ENCODE peak calls at places on chromosome 1, in ten cellular contexts. One of them, this sample, is unnamed.

GRCh38 chr1:183033205-183033604 is 10.0 kb downstream of the LAMC1 start:
- DNase-seq in choroid plexus epithelial cell: no peak
- DNase-seq in H9: no peak
- DNase-seq in kidney: no peak
- DNase-seq in transverse colon: no peak
- DNase-seq in omental fat pad: no peak
- DNase-seq in Peyer's patch: no peak
- DNase-seq in GM12865: peak
- DNase-seq in mesothelial cell of epicardium: no peak
- DNase-seq in GM13977: no peak
- DNase-seq in this sample: peak

GRCh38 chr1:46413596-46413985 is 19.5 kb downstream of the FAAH start:
- DNase-seq in choroid plexus epithelial cell: peak
- DNase-seq in H9: peak
- DNase-seq in kidney: peak
- DNase-seq in transverse colon: no peak
- DNase-seq in omental fat pad: no peak
- DNase-seq in Peyer's patch: no peak
- DNase-seq in GM12865: peak
- DNase-seq in mesothelial cell of epicardium: no peak
- DNase-seq in GM13977: peak
- DNase-seq in this sample: peak

GRCh38 chr1:42044346-42044745 is 108.9 kb upstream of the GUCA2B start:
- DNase-seq in choroid plexus epithelial cell: no peak
- DNase-seq in H9: no peak
- DNase-seq in kidney: no peak
- DNase-seq in transverse colon: no peak
- DNase-seq in omental fat pad: no peak
- DNase-seq in Peyer's patch: no peak
- DNase-seq in GM12865: no peak
- DNase-seq in mesothelial cell of epicardium: no peak
- DNase-seq in GM13977: no peak
- DNase-seq in this sample: no peak

GRCh38 chr1:91026777-91027176 is 4.9 kb upstream of the ZNF644 start:
- DNase-seq in choroid plexus epithelial cell: peak
- DNase-seq in H9: no peak
- DNase-seq in kidney: no peak
- DNase-seq in transverse colon: no peak
- DNase-seq in omental fat pad: no peak
- DNase-seq in Peyer's patch: no peak
- DNase-seq in GM12865: no peak
- DNase-seq in mesothelial cell of epicardium: no peak
- DNase-seq in GM13977: no peak
- DNase-seq in this sample: no peak

GRCh38 chr1:100988121-100988520 is 37.5 kb downstream of the DPH5 start:
- DNase-seq in choroid plexus epithelial cell: peak
- DNase-seq in H9: no peak
- DNase-seq in kidney: no peak
- DNase-seq in transverse colon: no peak
- DNase-seq in omental fat pad: no peak
- DNase-seq in Peyer's patch: no peak
- DNase-seq in GM12865: no peak
- DNase-seq in mesothelial cell of epicardium: no peak
- DNase-seq in GM13977: no peak
- DNase-seq in this sample: no peak

GRCh38 chr1:90133133-90133532 is 138.2 kb downstream of the ZNF326 start:
- DNase-seq in choroid plexus epithelial cell: peak
- DNase-seq in H9: peak
- DNase-seq in kidney: no peak
- DNase-seq in transverse colon: peak
- DNase-seq in omental fat pad: no peak
- DNase-seq in Peyer's patch: no peak
- DNase-seq in GM12865: peak
- DNase-seq in mesothelial cell of epicardium: no peak
- DNase-seq in GM13977: peak
- DNase-seq in this sample: peak

GRCh38 chr1:218705911-218706893 is 361.1 kb downstream of the TGFB2 start:
- DNase-seq in choroid plexus epithelial cell: peak
- DNase-seq in H9: no peak
- DNase-seq in kidney: no peak
- DNase-seq in transverse colon: no peak
- DNase-seq in omental fat pad: no peak
- DNase-seq in Peyer's patch: no peak
- DNase-seq in GM12865: no peak
- DNase-seq in mesothelial cell of epicardium: no peak
- DNase-seq in GM13977: no peak
- DNase-seq in this sample: no peak

GRCh38 chr1:23562138-23562819 is 3.0 kb upstream of the ID3 start:
- DNase-seq in choroid plexus epithelial cell: peak
- DNase-seq in H9: peak
- DNase-seq in kidney: peak
- DNase-seq in transverse colon: peak
- DNase-seq in omental fat pad: peak
- DNase-seq in Peyer's patch: peak
- DNase-seq in GM12865: peak
- DNase-seq in mesothelial cell of epicardium: peak
- DNase-seq in GM13977: peak
- DNase-seq in this sample: peak

GRCh38 chr1:205575294-205575885 is 56.4 kb downstream of the ELK4 start:
- DNase-seq in choroid plexus epithelial cell: no peak
- DNase-seq in H9: no peak
- DNase-seq in kidney: no peak
- DNase-seq in transverse colon: peak
- DNase-seq in omental fat pad: no peak
- DNase-seq in Peyer's patch: peak
- DNase-seq in GM12865: no peak
- DNase-seq in mesothelial cell of epicardium: no peak
- DNase-seq in GM13977: no peak
- DNase-seq in this sample: no peak

GRCh38 chr1:88075813-88076212 is 608.3 kb upstream of the PKN2 start:
- DNase-seq in choroid plexus epithelial cell: no peak
- DNase-seq in H9: no peak
- DNase-seq in kidney: no peak
- DNase-seq in transverse colon: no peak
- DNase-seq in omental fat pad: no peak
- DNase-seq in Peyer's patch: no peak
- DNase-seq in GM12865: no peak
- DNase-seq in mesothelial cell of epicardium: no peak
- DNase-seq in GM13977: no peak
- DNase-seq in this sample: no peak

GRCh38 chr1:112322018-112322417 is 74.0 kb upstream of the CTTNBP2NL start:
- DNase-seq in choroid plexus epithelial cell: no peak
- DNase-seq in H9: no peak
- DNase-seq in kidney: no peak
- DNase-seq in transverse colon: no peak
- DNase-seq in omental fat pad: no peak
- DNase-seq in Peyer's patch: no peak
- DNase-seq in GM12865: no peak
- DNase-seq in mesothelial cell of epicardium: no peak
- DNase-seq in GM13977: no peak
- DNase-seq in this sample: no peak

DNA sequence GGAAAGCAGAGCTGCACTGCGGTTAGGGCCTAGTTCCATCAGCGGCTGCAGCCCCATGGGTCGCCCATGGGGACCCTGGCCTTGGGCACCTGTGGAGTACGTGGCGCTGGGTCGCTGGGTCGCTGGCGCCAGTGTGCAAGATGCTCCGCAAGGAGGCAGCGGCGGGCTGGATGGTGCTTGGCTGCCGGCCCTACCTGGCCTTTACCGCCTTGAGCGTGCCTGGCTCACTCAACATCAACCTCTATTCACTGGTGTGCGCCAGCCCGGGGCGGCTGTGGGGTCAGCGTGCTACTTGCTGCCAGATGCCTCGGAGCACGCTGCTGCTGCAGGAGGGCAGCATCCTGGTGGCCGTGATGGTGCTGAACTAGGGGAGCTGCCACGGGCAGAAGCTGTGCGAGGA is 85.1 kb upstream of the RHOU start:
- DNase-seq in choroid plexus epithelial cell: no peak
- DNase-seq in H9: peak
- DNase-seq in kidney: peak
- DNase-seq in transverse colon: no peak
- DNase-seq in omental fat pad: no peak
- DNase-seq in Peyer's patch: no peak
- DNase-seq in GM12865: no peak
- DNase-seq in mesothelial cell of epicardium: no peak
- DNase-seq in GM13977: no peak
- DNase-seq in this sample: peak
- TF ChIP-seq CTCF in choroid plexus epithelial cell: peak
- TF ChIP-seq CTCF in H9: peak
- TF ChIP-seq CTCF in kidney: no peak
- TF ChIP-seq CTCF in transverse colon: no peak
- TF ChIP-seq CTCF in omental fat pad: no peak
- TF ChIP-seq CTCF in Peyer's patch: no peak
- TF ChIP-seq CTCF in GM12865: no peak
- TF ChIP-seq CTCF in mesothelial cell of epicardium: no peak
- TF ChIP-seq CTCF in GM13977: no peak
- TF ChIP-seq CTCF in this sample: no peak

GRCh38 chr1:196143602-196144342 is 464.5 kb downstream of the KCNT2 start:
- DNase-seq in choroid plexus epithelial cell: no peak
- DNase-seq in H9: peak
- DNase-seq in kidney: no peak
- DNase-seq in transverse colon: no peak
- DNase-seq in omental fat pad: no peak
- DNase-seq in Peyer's patch: no peak
- DNase-seq in GM12865: peak
- DNase-seq in mesothelial cell of epicardium: no peak
- DNase-seq in GM13977: no peak
- DNase-seq in this sample: no peak

GRCh38 chr1:196142111-196142510 is 466.1 kb downstream of the KCNT2 start:
- DNase-seq in choroid plexus epithelial cell: no peak
- DNase-seq in H9: no peak
- DNase-seq in kidney: no peak
- DNase-seq in transverse colon: no peak
- DNase-seq in omental fat pad: no peak
- DNase-seq in Peyer's patch: no peak
- DNase-seq in GM12865: no peak
- DNase-seq in mesothelial cell of epicardium: no peak
- DNase-seq in GM13977: no peak
- DNase-seq in this sample: no peak

GRCh38 chr1:196148367-196148970 is 459.8 kb downstream of the KCNT2 start:
- DNase-seq in choroid plexus epithelial cell: peak
- DNase-seq in H9: no peak
- DNase-seq in kidney: no peak
- DNase-seq in transverse colon: no peak
- DNase-seq in omental fat pad: no peak
- DNase-seq in Peyer's patch: no peak
- DNase-seq in GM12865: peak
- DNase-seq in mesothelial cell of epicardium: no peak
- DNase-seq in GM13977: peak
- DNase-seq in this sample: no peak

GRCh38 chr1:196147530-196147929 is 460.7 kb downstream of the KCNT2 start:
- DNase-seq in choroid plexus epithelial cell: no peak
- DNase-seq in H9: no peak
- DNase-seq in kidney: no peak
- DNase-seq in transverse colon: no peak
- DNase-seq in omental fat pad: no peak
- DNase-seq in Peyer's patch: no peak
- DNase-seq in GM12865: no peak
- DNase-seq in mesothelial cell of epicardium: no peak
- DNase-seq in GM13977: no peak
- DNase-seq in this sample: no peak

DNA sequence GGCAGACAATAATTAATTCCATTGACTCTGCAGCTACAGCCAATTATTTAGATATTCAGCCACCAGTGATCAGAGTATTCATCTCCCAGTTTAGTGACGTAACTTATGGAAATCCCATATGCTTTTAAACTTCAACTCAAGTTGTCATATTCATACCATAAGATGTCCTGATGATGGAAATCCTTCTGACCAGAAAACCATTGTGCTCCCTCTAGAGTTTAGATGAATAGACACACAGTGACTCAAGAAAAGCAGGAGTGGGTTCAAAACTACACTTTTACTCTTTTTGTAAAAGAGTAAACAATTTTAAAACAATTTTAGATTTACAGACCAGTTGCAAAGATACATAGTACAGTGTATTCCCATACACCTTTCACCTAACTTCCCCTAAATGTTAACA is 463.7 kb downstream of the KCNT2 start:
- DNase-seq in choroid plexus epithelial cell: no peak
- DNase-seq in H9: no peak
- DNase-seq in kidney: no peak
- DNase-seq in transverse colon: no peak
- DNase-seq in omental fat pad: no peak
- DNase-seq in Peyer's patch: no peak
- DNase-seq in GM12865: no peak
- DNase-seq in mesothelial cell of epicardium: no peak
- DNase-seq in GM13977: no peak
- DNase-seq in this sample: no peak
- TF ChIP-seq CTCF in choroid plexus epithelial cell: no peak
- TF ChIP-seq CTCF in H9: no peak
- TF ChIP-seq CTCF in kidney: no peak
- TF ChIP-seq CTCF in transverse colon: no peak
- TF ChIP-seq CTCF in omental fat pad: no peak
- TF ChIP-seq CTCF in Peyer's patch: no peak
- TF ChIP-seq CTCF in GM12865: no peak
- TF ChIP-seq CTCF in mesothelial cell of epicardium: no peak
- TF ChIP-seq CTCF in GM13977: no peak
- TF ChIP-seq CTCF in this sample: no peak

GRCh38 chr1:85259866-85260345 is 444 bp upstream of the C1orf52 start:
- DNase-seq in choroid plexus epithelial cell: peak
- DNase-seq in H9: no peak
- DNase-seq in kidney: no peak
- DNase-seq in transverse colon: no peak
- DNase-seq in omental fat pad: no peak
- DNase-seq in Peyer's patch: no peak
- DNase-seq in GM12865: no peak
- DNase-seq in mesothelial cell of epicardium: no peak
- DNase-seq in GM13977: no peak
- DNase-seq in this sample: no peak
- TF ChIP-seq CTCF in choroid plexus epithelial cell: no peak
- TF ChIP-seq CTCF in H9: no peak
- TF ChIP-seq CTCF in kidney: no peak
- TF ChIP-seq CTCF in transverse colon: no peak
- TF ChIP-seq CTCF in omental fat pad: no peak
- TF ChIP-seq CTCF in Peyer's patch: no peak
- TF ChIP-seq CTCF in GM12865: no peak
- TF ChIP-seq CTCF in mesothelial cell of epicardium: peak
- TF ChIP-seq CTCF in GM13977: no peak
- TF ChIP-seq CTCF in this sample: peak

DNA sequence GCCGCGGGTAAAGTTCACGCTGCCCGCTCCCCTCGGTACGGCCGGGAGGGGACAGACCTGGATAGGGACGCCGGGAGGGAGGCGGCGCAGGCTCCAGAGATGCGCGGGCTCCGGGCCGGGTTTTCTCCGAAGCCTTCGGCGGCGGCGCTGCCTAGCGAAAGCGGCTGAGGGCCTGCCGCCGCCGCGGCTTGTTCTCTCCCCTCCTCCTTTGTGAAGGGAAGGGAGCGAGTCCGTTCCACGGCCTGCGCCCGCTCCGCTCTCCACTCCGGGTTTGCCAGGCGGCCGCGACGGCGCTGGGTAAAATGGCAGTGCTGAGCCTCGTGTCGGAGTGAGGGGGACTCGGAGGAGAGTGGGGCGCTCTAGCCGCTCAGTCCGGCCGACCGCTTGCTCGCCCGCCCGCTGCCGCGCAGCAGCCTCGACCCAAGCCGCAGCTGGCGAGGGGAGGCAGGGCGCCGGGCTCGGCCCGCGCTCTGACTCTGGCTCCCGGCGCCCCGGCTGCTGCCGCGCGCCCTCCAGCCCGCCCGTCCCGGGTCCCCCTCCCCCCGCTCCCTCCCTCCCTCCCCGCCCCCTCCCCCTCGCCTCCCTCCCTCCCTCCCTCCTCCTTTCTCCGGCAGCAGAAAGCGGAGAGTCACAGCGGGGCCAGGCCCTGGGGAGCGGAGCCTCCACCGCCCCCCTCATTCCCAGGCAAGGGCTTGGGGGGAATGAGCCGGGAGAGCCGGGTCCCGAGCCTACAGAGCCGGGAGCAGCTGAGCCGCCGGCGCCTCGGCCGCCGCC is at the start of gene ARID1A:
- DNase-seq in choroid plexus epithelial cell: peak
- DNase-seq in H9: peak
- DNase-seq in kidney: peak
- DNase-seq in transverse colon: peak
- DNase-seq in omental fat pad: peak
- DNase-seq in Peyer's patch: peak
- DNase-seq in GM12865: peak
- DNase-seq in mesothelial cell of epicardium: peak
- DNase-seq in GM13977: peak
- DNase-seq in this sample: peak
- TF ChIP-seq CTCF in choroid plexus epithelial cell: no peak
- TF ChIP-seq CTCF in H9: no peak
- TF ChIP-seq CTCF in kidney: peak
- TF ChIP-seq CTCF in transverse colon: no peak
- TF ChIP-seq CTCF in omental fat pad: no peak
- TF ChIP-seq CTCF in Peyer's patch: no peak
- TF ChIP-seq CTCF in GM12865: no peak
- TF ChIP-seq CTCF in mesothelial cell of epicardium: no peak
- TF ChIP-seq CTCF in GM13977: no peak
- TF ChIP-seq CTCF in this sample: no peak